ENCODE peak calls at places on chromosomes 16 and 17, in ten cellular contexts. One of them, this sample, is unnamed.

GRCh38 chr17:79092567-79092966 is 17.9 kb downstream of the ENGASE start:
- DNase-seq in suprapubic skin: no peak
- DNase-seq in heart left ventricle: no peak
- DNase-seq in uterus: no peak
- DNase-seq in lower leg skin: no peak
- DNase-seq in breast epithelium: no peak
- DNase-seq in H54: no peak
- DNase-seq in H1: no peak
- DNase-seq in IMR-90: no peak
- DNase-seq in body of pancreas: no peak
- DNase-seq in this sample: no peak

GRCh38 chr17:61000911-61001310 is 323.3 kb downstream of the BCAS3 start:
- DNase-seq in H54: no peak
- DNase-seq in breast epithelium: no peak
- DNase-seq in heart left ventricle: no peak
- DNase-seq in lower leg skin: no peak
- DNase-seq in suprapubic skin: no peak
- DNase-seq in uterus: no peak
- DNase-seq in H1: no peak
- DNase-seq in body of pancreas: no peak
- DNase-seq in IMR-90: peak
- DNase-seq in this sample: no peak

GRCh38 chr16:35730251-35730650 is 2270.8 kb downstream of the TP53TG3F start:
- DNase-seq in uterus: no peak
- DNase-seq in lower leg skin: peak
- DNase-seq in heart left ventricle: no peak
- DNase-seq in H54: no peak
- DNase-seq in breast epithelium: no peak
- DNase-seq in IMR-90: no peak
- DNase-seq in suprapubic skin: no peak
- DNase-seq in H1: no peak
- DNase-seq in body of pancreas: no peak
- DNase-seq in this sample: no peak

GRCh38 chr17:41691031-41691777 is 2.5 kb downstream of the EIF1 start:
- DNase-seq in lower leg skin: no peak
- DNase-seq in IMR-90: peak
- DNase-seq in H54: no peak
- DNase-seq in H1: no peak
- DNase-seq in uterus: no peak
- DNase-seq in suprapubic skin: no peak
- DNase-seq in breast epithelium: no peak
- DNase-seq in body of pancreas: no peak
- DNase-seq in heart left ventricle: no peak
- DNase-seq in this sample: no peak

GRCh38 chr17:75856062-75856681 is 1.0 kb upstream of the WBP2 start:
- DNase-seq in uterus: no peak
- DNase-seq in H1: no peak
- DNase-seq in breast epithelium: no peak
- DNase-seq in lower leg skin: no peak
- DNase-seq in suprapubic skin: no peak
- DNase-seq in IMR-90: peak
- DNase-seq in body of pancreas: peak
- DNase-seq in heart left ventricle: no peak
- DNase-seq in H54: no peak
- DNase-seq in this sample: no peak

GRCh38 chr16:57531635-57532220 is 4.6 kb downstream of the CCDC102A start:
- DNase-seq in IMR-90: no peak
- DNase-seq in uterus: peak
- DNase-seq in H54: no peak
- DNase-seq in heart left ventricle: no peak
- DNase-seq in suprapubic skin: peak
- DNase-seq in H1: peak
- DNase-seq in breast epithelium: peak
- DNase-seq in body of pancreas: no peak
- DNase-seq in lower leg skin: peak
- DNase-seq in this sample: peak

GRCh38 chr16:2531371-2531695 is at the start of gene CEMP1:
- DNase-seq in H1: no peak
- DNase-seq in breast epithelium: no peak
- DNase-seq in uterus: peak
- DNase-seq in IMR-90: no peak
- DNase-seq in body of pancreas: no peak
- DNase-seq in heart left ventricle: no peak
- DNase-seq in H54: no peak
- DNase-seq in lower leg skin: no peak
- DNase-seq in suprapubic skin: no peak
- DNase-seq in this sample: no peak

GRCh38 chr16:67447508-67448076 is 16.7 kb downstream of the HSD11B2 start:
- DNase-seq in H1: peak
- DNase-seq in uterus: peak
- DNase-seq in breast epithelium: no peak
- DNase-seq in lower leg skin: no peak
- DNase-seq in heart left ventricle: peak
- DNase-seq in suprapubic skin: no peak
- DNase-seq in body of pancreas: peak
- DNase-seq in H54: no peak
- DNase-seq in IMR-90: peak
- DNase-seq in this sample: peak

GRCh38 chr16:28166394-28167208 is 45.2 kb downstream of the XPO6 start:
- DNase-seq in uterus: no peak
- DNase-seq in H1: no peak
- DNase-seq in breast epithelium: no peak
- DNase-seq in heart left ventricle: no peak
- DNase-seq in H54: peak
- DNase-seq in IMR-90: peak
- DNase-seq in suprapubic skin: no peak
- DNase-seq in body of pancreas: no peak
- DNase-seq in lower leg skin: no peak
- DNase-seq in this sample: no peak

GRCh38 chr17:68198931-68199836 is 48.7 kb upstream of the AMZ2 start:
- DNase-seq in body of pancreas: peak
- DNase-seq in H1: peak
- DNase-seq in lower leg skin: no peak
- DNase-seq in IMR-90: no peak
- DNase-seq in heart left ventricle: no peak
- DNase-seq in suprapubic skin: peak
- DNase-seq in uterus: no peak
- DNase-seq in H54: no peak
- DNase-seq in breast epithelium: no peak
- DNase-seq in this sample: no peak

GRCh38 chr16:88771294-88771772 is 13.7 kb downstream of the PIEZO1 start:
- DNase-seq in breast epithelium: no peak
- DNase-seq in lower leg skin: no peak
- DNase-seq in IMR-90: no peak
- DNase-seq in H1: no peak
- DNase-seq in body of pancreas: no peak
- DNase-seq in suprapubic skin: no peak
- DNase-seq in H54: no peak
- DNase-seq in uterus: no peak
- DNase-seq in heart left ventricle: no peak
- DNase-seq in this sample: no peak

GRCh38 chr16:88768041-88768876 is 16.8 kb downstream of the PIEZO1 start:
- DNase-seq in heart left ventricle: peak
- DNase-seq in suprapubic skin: no peak
- DNase-seq in IMR-90: peak
- DNase-seq in H54: no peak
- DNase-seq in uterus: peak
- DNase-seq in H1: no peak
- DNase-seq in breast epithelium: no peak
- DNase-seq in lower leg skin: no peak
- DNase-seq in body of pancreas: peak
- DNase-seq in this sample: peak

GRCh38 chr16:88769617-88770458 is 15.2 kb downstream of the PIEZO1 start:
- DNase-seq in breast epithelium: no peak
- DNase-seq in body of pancreas: peak
- DNase-seq in H54: no peak
- DNase-seq in H1: peak
- DNase-seq in uterus: no peak
- DNase-seq in IMR-90: no peak
- DNase-seq in lower leg skin: no peak
- DNase-seq in heart left ventricle: no peak
- DNase-seq in suprapubic skin: no peak
- DNase-seq in this sample: no peak

GRCh38 chr16:88772871-88773811 is 11.9 kb downstream of the PIEZO1 start:
- DNase-seq in lower leg skin: no peak
- DNase-seq in IMR-90: peak
- DNase-seq in suprapubic skin: no peak
- DNase-seq in uterus: no peak
- DNase-seq in H1: no peak
- DNase-seq in breast epithelium: no peak
- DNase-seq in body of pancreas: peak
- DNase-seq in heart left ventricle: peak
- DNase-seq in H54: peak
- DNase-seq in this sample: peak

DNA sequence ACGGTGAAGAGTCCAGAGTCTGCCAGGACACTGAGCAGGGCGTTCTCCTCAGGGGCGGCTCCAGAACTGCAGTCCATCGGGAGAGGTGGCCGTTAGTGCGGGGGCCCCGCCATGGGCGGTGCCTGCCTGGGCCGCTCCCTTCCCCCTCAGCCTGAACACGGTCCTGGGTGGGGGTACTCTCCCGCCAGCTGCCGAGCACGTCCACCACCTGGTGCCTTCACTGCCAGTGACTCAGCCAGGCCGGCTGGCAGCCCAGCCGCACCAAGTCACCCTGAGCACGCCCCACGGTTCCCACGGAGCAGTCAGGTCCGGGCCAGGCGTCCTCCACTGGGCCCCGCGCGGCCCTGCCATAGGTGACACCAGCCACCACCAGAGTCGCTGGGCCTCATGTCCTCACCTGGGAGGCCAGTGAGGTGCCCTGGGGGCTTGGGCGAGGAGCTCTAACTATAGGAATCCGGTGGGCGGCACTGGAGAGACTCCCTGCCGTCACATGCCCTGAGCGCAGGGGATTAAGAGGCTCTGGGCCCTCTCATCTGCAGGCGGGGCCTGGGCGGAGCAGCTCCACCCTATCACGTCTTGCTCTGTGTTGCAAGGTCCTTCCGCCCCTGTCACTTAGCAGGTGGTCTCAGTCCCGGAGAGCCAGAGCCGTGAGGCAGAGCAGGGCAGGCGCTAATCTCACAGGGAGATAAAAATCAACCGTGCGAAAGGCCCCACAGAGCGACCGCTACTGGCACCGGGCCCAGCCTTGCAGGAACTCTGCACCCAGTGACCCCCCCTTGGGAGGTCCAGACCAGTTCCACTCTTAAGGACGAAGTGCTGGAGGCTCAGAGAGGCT is 14.3 kb downstream of the PIEZO1 start:
- DNase-seq in uterus: peak
- DNase-seq in H54: peak
- DNase-seq in breast epithelium: no peak
- DNase-seq in lower leg skin: no peak
- DNase-seq in IMR-90: peak
- DNase-seq in body of pancreas: peak
- DNase-seq in H1: no peak
- DNase-seq in heart left ventricle: peak
- DNase-seq in suprapubic skin: no peak
- DNase-seq in this sample: peak
- TF ChIP-seq POLR2A in uterus: peak
- TF ChIP-seq POLR2A in H54: peak
- TF ChIP-seq POLR2A in breast epithelium: no peak
- TF ChIP-seq POLR2A in lower leg skin: no peak
- TF ChIP-seq POLR2A in IMR-90: no peak
- TF ChIP-seq POLR2A in body of pancreas: no peak
- TF ChIP-seq POLR2A in H1: no peak
- TF ChIP-seq POLR2A in heart left ventricle: no peak
- TF ChIP-seq POLR2A in suprapubic skin: no peak
- TF ChIP-seq POLR2A in this sample: peak

GRCh38 chr17:44010966-44011647 is 3.7 kb downstream of the TMEM101 start:
- DNase-seq in suprapubic skin: no peak
- DNase-seq in uterus: no peak
- DNase-seq in H1: no peak
- DNase-seq in IMR-90: peak
- DNase-seq in heart left ventricle: peak
- DNase-seq in H54: no peak
- DNase-seq in lower leg skin: no peak
- DNase-seq in body of pancreas: no peak
- DNase-seq in breast epithelium: no peak
- DNase-seq in this sample: no peak
- TF ChIP-seq POLR2A in suprapubic skin: no peak
- TF ChIP-seq POLR2A in uterus: no peak
- TF ChIP-seq POLR2A in H1: no peak
- TF ChIP-seq POLR2A in IMR-90: no peak
- TF ChIP-seq POLR2A in heart left ventricle: no peak
- TF ChIP-seq POLR2A in H54: no peak
- TF ChIP-seq POLR2A in lower leg skin: no peak
- TF ChIP-seq POLR2A in body of pancreas: no peak
- TF ChIP-seq POLR2A in breast epithelium: no peak
- TF ChIP-seq POLR2A in this sample: no peak

DNA sequence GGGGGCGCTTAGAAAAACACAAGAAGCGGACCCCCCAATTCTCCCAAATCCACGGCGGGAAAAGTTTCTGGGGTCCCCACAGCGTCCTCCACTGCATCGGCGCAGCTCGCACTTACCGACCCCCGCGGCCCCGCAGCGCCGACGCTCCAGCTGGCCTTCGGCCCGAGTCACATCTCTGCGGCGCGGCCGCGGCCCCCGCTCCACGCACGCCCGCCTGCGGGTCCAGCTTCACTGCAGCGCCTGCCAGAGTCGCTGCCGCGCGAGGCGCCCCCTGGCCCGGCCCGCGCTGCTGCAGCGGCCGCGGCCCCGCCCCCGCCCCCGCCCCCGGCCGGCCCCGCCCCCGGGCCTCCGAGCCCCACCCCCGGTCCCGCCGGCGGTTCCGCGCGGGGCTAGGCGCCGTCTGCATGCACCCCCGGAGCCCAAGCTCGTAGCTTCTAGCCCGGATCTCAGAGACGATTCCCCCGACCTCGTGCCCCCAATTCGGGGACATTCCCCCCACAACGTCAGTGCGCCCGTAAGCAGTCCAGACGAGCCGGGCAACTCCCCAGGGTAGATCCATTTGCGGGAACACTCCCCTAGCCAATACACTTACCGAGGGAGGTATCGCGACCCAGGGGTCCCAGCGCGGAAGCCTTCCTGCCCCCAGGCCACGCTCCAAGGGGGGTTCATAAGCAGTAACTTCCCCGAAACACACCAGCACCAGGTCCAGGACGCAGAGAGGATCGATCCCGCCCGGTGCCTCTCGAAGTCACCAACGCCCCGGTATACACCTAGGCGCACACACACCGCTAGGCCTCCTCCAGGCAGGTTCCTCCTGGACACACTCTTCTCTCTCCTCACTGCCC is at the start of gene GPRC5B:
- DNase-seq in uterus: peak
- DNase-seq in breast epithelium: no peak
- DNase-seq in suprapubic skin: peak
- DNase-seq in lower leg skin: peak
- DNase-seq in H54: peak
- DNase-seq in IMR-90: peak
- DNase-seq in body of pancreas: peak
- DNase-seq in H1: peak
- DNase-seq in heart left ventricle: peak
- DNase-seq in this sample: peak
- TF ChIP-seq POLR2A in uterus: peak
- TF ChIP-seq POLR2A in breast epithelium: no peak
- TF ChIP-seq POLR2A in suprapubic skin: no peak
- TF ChIP-seq POLR2A in lower leg skin: no peak
- TF ChIP-seq POLR2A in H54: no peak
- TF ChIP-seq POLR2A in IMR-90: no peak
- TF ChIP-seq POLR2A in body of pancreas: peak
- TF ChIP-seq POLR2A in H1: no peak
- TF ChIP-seq POLR2A in heart left ventricle: peak
- TF ChIP-seq POLR2A in this sample: no peak

GRCh38 chr17:44123356-44124117 is at the start of gene HDAC5:
- DNase-seq in uterus: peak
- DNase-seq in IMR-90: peak
- DNase-seq in H1: peak
- DNase-seq in body of pancreas: peak
- DNase-seq in H54: peak
- DNase-seq in breast epithelium: peak
- DNase-seq in suprapubic skin: peak
- DNase-seq in heart left ventricle: peak
- DNase-seq in lower leg skin: peak
- DNase-seq in this sample: peak
- TF ChIP-seq POLR2A in uterus: peak
- TF ChIP-seq POLR2A in IMR-90: peak
- TF ChIP-seq POLR2A in H1: no peak
- TF ChIP-seq POLR2A in body of pancreas: peak
- TF ChIP-seq POLR2A in H54: peak
- TF ChIP-seq POLR2A in breast epithelium: peak
- TF ChIP-seq POLR2A in suprapubic skin: no peak
- TF ChIP-seq POLR2A in heart left ventricle: peak
- TF ChIP-seq POLR2A in lower leg skin: no peak
- TF ChIP-seq POLR2A in this sample: no peak